ENCODE peak calls at places on chromosome 17, in seven cellular contexts. L, O, V, F, B, W and D are unnamed samples.

GRCh38 chr17:80146121-80147034 is 550 bp downstream of the EIF4A3 start:
- DNase-seq in V (peak; percentile 24), F (no peak), W (no peak), L (peak; percentile 90), O (no peak), B (peak; percentile 28), D (no peak)

GRCh38 chr17:72412650-72413076 is 291.8 kb downstream of the SOX9 start:
- DNase-seq in O (no peak), L (no peak), W (no peak), B (no peak), F (no peak), V (peak; percentile 62), D (peak; percentile 75)

GRCh38 chr17:57916925-57917858 is 38.0 kb downstream of the CUEDC1 start:
- DNase-seq in V (no peak), B (no peak), O (no peak), F (no peak), L (no peak), W (no peak), D (no peak)

GRCh38 chr17:3556905-3557767 is 476 bp downstream of the TRPV3 start:
- DNase-seq in L (no peak), O (no peak), F (no peak), B (no peak), V (no peak), W (no peak), D (no peak)

GRCh38 chr17:28758411-28759121 is 14.8 kb downstream of the TRAF4 start:
- DNase-seq in V (no peak), F (no peak), L (no peak), O (no peak), W (no peak), B (no peak), D (no peak)

GRCh38 chr17:66684716-66685115 is 150.2 kb upstream of the CACNG5 start:
- DNase-seq in F (no peak), W (no peak), L (no peak), O (no peak), V (peak; percentile 21), B (no peak), D (peak; percentile 13)

GRCh38 chr17:74599531-74599939 is 7.5 kb upstream of the CD300LD start:
- DNase-seq in L (no peak), F (no peak), B (no peak), W (no peak), V (no peak), O (no peak), D (no peak)

GRCh38 chr17:81044764-81045589 is 10.0 kb downstream of the BAIAP2 start:
- DNase-seq in L (peak; percentile 95), F (no peak), V (peak; percentile 72), B (peak; percentile 77), O (peak; percentile 85), W (peak; percentile 60), D (peak; percentile 60)

GRCh38 chr17:58332720-58333395 is 4.3 kb upstream of the TSPOAP1 start:
- DNase-seq in W (no peak), B (no peak), V (no peak), O (no peak), F (no peak), L (no peak), D (no peak)

GRCh38 chr17:31571124-31571892 is 179.8 kb downstream of the RAB11FIP4 start:
- DNase-seq in W (peak; percentile 71), F (no peak), L (peak; percentile 94), V (peak; percentile 96), B (peak; percentile 97), O (no peak), D (peak; percentile 99)

GRCh38 chr17:68302666-68303065 is 11.4 kb downstream of the ARSG start:
- DNase-seq in L (no peak), O (no peak), V (no peak), B (no peak), W (no peak), F (no peak), D (no peak)

GRCh38 chr17:73799091-73799490 is 154.8 kb upstream of the SDK2 start:
- DNase-seq in F (no peak), V (no peak), B (no peak), W (no peak), O (no peak), L (no peak), D (peak; percentile 67)

GRCh38 chr17:62823111-62823895 is 15.2 kb upstream of the MARCHF10 start:
- DNase-seq in W (no peak), V (peak; percentile 63), B (peak; percentile 16), F (no peak), O (no peak), L (peak; percentile 66), D (peak; percentile 74)

GRCh38 chr17:8662076-8662831 is 31.7 kb upstream of the MYH10 start:
- DNase-seq in W (no peak), F (no peak), B (no peak), V (no peak), O (no peak), L (no peak), D (no peak)

GRCh38 chr17:47220531-47220999 is 11.4 kb downstream of the MYL4 start:
- DNase-seq in O (no peak), B (no peak), F (no peak), V (no peak), L (peak; percentile 77), W (no peak), D (no peak)

GRCh38 chr17:57666946-57667345 is 78.2 kb downstream of the CCDC182 start:
- DNase-seq in F (no peak), O (no peak), V (no peak), L (peak; percentile 66), W (no peak), B (no peak), D (no peak)

GRCh38 chr17:1173456-1174370 is 6.1 kb downstream of the ABR start:
- DNase-seq in F (no peak), B (no peak), W (no peak), O (no peak), L (no peak), V (no peak), D (no peak)

GRCh38 chr17:1934901-1935300 is 90.2 kb downstream of the RTN4RL1 start:
- DNase-seq in O (no peak), W (no peak), F (no peak), B (no peak), L (no peak), V (no peak), D (no peak)

GRCh38 chr17:30449480-30449879 is 27.7 kb upstream of the GOSR1 start:
- DNase-seq in F (no peak), O (no peak), V (peak; percentile 49), B (peak; percentile 68), W (no peak), L (no peak), D (peak; percentile 6)

GRCh38 chr17:386145-386876 is 33.7 kb upstream of the RPH3AL start:
- DNase-seq in O (peak; percentile 98), B (peak; percentile 48), W (peak; percentile 51), V (peak; percentile 26), F (peak; percentile 96), L (peak; percentile 95), D (no peak)

GRCh38 chr17:80106751-80107150 is 5.4 kb downstream of the GAA start:
- DNase-seq in B (no peak), O (peak; percentile 30), F (no peak), W (no peak), V (no peak), L (no peak), D (no peak)

GRCh38 chr17:41489531-41489930 is at the start of gene KRT36:
- DNase-seq in F (no peak), B (no peak), V (no peak), L (no peak), W (no peak), O (peak; percentile 38), D (no peak)

GRCh38 chr17:80743181-80743771 is 198.6 kb downstream of the RPTOR start:
- DNase-seq in W (no peak), F (no peak), L (no peak), B (no peak), O (no peak), V (peak; percentile 53), D (peak; percentile 87)

GRCh38 chr17:12391468-12391867 is 274.2 kb upstream of the MYOCD start:
- DNase-seq in V (peak; percentile 5), B (no peak), L (no peak), O (no peak), F (no peak), W (no peak), D (peak; percentile 11)
- TF ChIP-seq CTCF in V (no peak), B (no peak), L (no peak), O (no peak), F (no peak), W (no peak), D (no peak)

GRCh38 chr17:35449371-35449931 is 885 bp upstream of the SLFN13 start:
- DNase-seq in L (peak; percentile 87), O (no peak), B (peak; percentile 20), F (no peak), W (no peak), V (no peak), D (peak; percentile 41)
- TF ChIP-seq CTCF in L (no peak), O (no peak), B (no peak), F (no peak), W (no peak), V (no peak), D (no peak)

GRCh38 chr17:44780161-44780560 is 21.4 kb downstream of the ADAM11 start:
- DNase-seq in V (no peak), F (no peak), O (no peak), W (no peak), B (no peak), L (no peak), D (no peak)

GRCh38 chr17:44778656-44779210 is 19.9 kb downstream of the ADAM11 start:
- DNase-seq in B (no peak), L (no peak), F (no peak), V (no peak), W (no peak), O (no peak), D (no peak)

GRCh38 chr17:44777394-44778348 is 18.9 kb downstream of the ADAM11 start:
- DNase-seq in B (no peak), L (no peak), V (no peak), W (no peak), F (no peak), O (peak; percentile 54), D (no peak)

GRCh38 chr17:44780845-44781480 is 22.2 kb downstream of the ADAM11 start:
- DNase-seq in B (no peak), W (no peak), L (no peak), F (no peak), O (no peak), V (no peak), D (no peak)

GRCh38 chr17:44779211-44780025 is 20.6 kb downstream of the ADAM11 start:
- DNase-seq in B (peak; percentile 77), W (peak; percentile 58), L (peak; percentile 94), V (peak; percentile 63), O (peak; percentile 90), F (peak; percentile 95), D (peak; percentile 71)
- TF ChIP-seq CTCF in B (peak; percentile 92), W (no peak), L (no peak), V (peak; percentile 81), O (peak; percentile 84), F (peak; percentile 99), D (peak; percentile 71)

GRCh38 chr17:7307686-7308624 is 527 bp downstream of the EIF5A start:
- DNase-seq in V (peak; percentile 39), B (peak; percentile 56), F (peak; percentile 52), L (no peak), O (peak; percentile 81), W (no peak), D (peak; percentile 30)
- TF ChIP-seq CTCF in V (no peak), B (peak; percentile 8), F (no peak), L (no peak), O (no peak), W (no peak), D (no peak)

GRCh38 chr17:78727476-78728229 is 54.4 kb downstream of the CYTH1 start:
- DNase-seq in O (no peak), F (no peak), L (peak; percentile 74), V (no peak), B (no peak), W (no peak), D (no peak)
- TF ChIP-seq CTCF in O (no peak), F (no peak), L (no peak), V (no peak), B (no peak), W (no peak), D (no peak)

GRCh38 chr17:64785050-64785449 is 122.9 kb upstream of the SMURF2 start:
- DNase-seq in V (no peak), F (no peak), L (peak; percentile 79), B (no peak), W (no peak), O (no peak), D (no peak)
- TF ChIP-seq CTCF in V (no peak), F (no peak), L (no peak), B (no peak), W (no peak), O (no peak), D (no peak)